ENCODE peak calls at places on chromosomes 11 and 22, in four cellular contexts. W, U, I and R are unnamed samples.

GRCh38 chr11:62137881-62138629 is 14.2 kb downstream of the INCENP start:
- DNase-seq in W (no peak), U (no peak), I (no peak), R (no peak)

GRCh38 chr11:90208857-90209256 is 14.0 kb downstream of the CHORDC1 start:
- DNase-seq in W (no peak), U (no peak), I (no peak), R (no peak)

GRCh38 chr11:2667940-2668339 is 31.9 kb downstream of the KCNQ1OT1 start:
- DNase-seq in W (no peak), U (no peak), I (no peak), R (no peak)

GRCh38 chr11:73173755-73174494 is 31.8 kb upstream of the FCHSD2 start:
- DNase-seq in W (no peak), U (no peak), I (no peak), R (no peak)

GRCh38 chr11:64743591-64744543 is at the start of gene RASGRP2:
- DNase-seq in W (no peak), U (no peak), I (peak), R (peak)

GRCh38 chr11:31443802-31444201 is 65.6 kb downstream of the IMMP1L start:
- DNase-seq in W (no peak), U (no peak), I (no peak), R (no peak)

GRCh38 chr11:78319453-78319955 is 98.1 kb downstream of the GAB2 start:
- DNase-seq in W (peak), U (no peak), I (no peak), R (no peak)

GRCh38 chr11:113615098-113615497 is 91.0 kb downstream of the TMPRSS5 start:
- DNase-seq in W (no peak), U (no peak), I (no peak), R (no peak)

GRCh38 chr11:34165786-34166557 is 60.5 kb downstream of the NAT10 start:
- DNase-seq in W (no peak), U (no peak), I (no peak), R (no peak)

GRCh38 chr22:36828815-36829214 is 12.0 kb upstream of the PVALB start:
- DNase-seq in W (no peak), U (no peak), I (no peak), R (no peak)

GRCh38 chr11:125070699-125071254 is 7.7 kb downstream of the SLC37A2 start:
- DNase-seq in W (peak), U (no peak), I (peak), R (no peak)

GRCh38 chr22:21942407-21942895 is 10.2 kb downstream of the PPM1F start:
- DNase-seq in W (peak), U (no peak), I (peak), R (no peak)

GRCh38 chr11:8015753-8016239 is 28.7 kb downstream of the EIF3F start:
- DNase-seq in W (peak), U (no peak), I (peak), R (no peak)